ENCODE peak calls at places on chromosomes 11 and 22, in ten cellular contexts. One of them, this sample, is unnamed.
A peak's percentile ranks its signal among the peaks of the same experiment; 100 is the strongest.

GRCh38 chr22:42324566-42324965 is 54.1 kb upstream of the TCF20 start:
- DNase-seq in EL: no peak
- DNase-seq in HFFc6: no peak
- DNase-seq in cardiac septum: no peak
- DNase-seq in stomach: no peak
- DNase-seq in cerebellar cortex: no peak
- DNase-seq in lung: no peak
- DNase-seq in activated CD4-positive, alpha-beta T cell treated with anti-CD3 and anti-CD28 coated beads for 24 hours: no peak
- DNase-seq in activated naive CD4-positive, alpha-beta T cell treated with anti-CD3 and anti-CD28 coated beads, Interleukin-2, amount 50 U/mL, for 72 hours: no peak
- DNase-seq in hippocampal formation: no peak
- DNase-seq in this sample: no peak

GRCh38 chr11:57324154-57324885 is 432 bp downstream of the TNKS1BP1 start:
- DNase-seq in cerebellar cortex: peak; percentile 43
- DNase-seq in activated CD4-positive, alpha-beta T cell treated with anti-CD3 and anti-CD28 coated beads for 24 hours: no peak
- DNase-seq in EL: peak; percentile 63
- DNase-seq in cardiac septum: no peak
- DNase-seq in activated naive CD4-positive, alpha-beta T cell treated with anti-CD3 and anti-CD28 coated beads, Interleukin-2, amount 50 U/mL, for 72 hours: no peak
- DNase-seq in HFFc6: no peak
- DNase-seq in hippocampal formation: no peak
- DNase-seq in stomach: peak; percentile 33
- DNase-seq in lung: peak; percentile 49
- DNase-seq in this sample: no peak

GRCh38 chr22:43136255-43136654 is 6.9 kb downstream of the MCAT start:
- DNase-seq in lung: no peak
- DNase-seq in HFFc6: no peak
- DNase-seq in stomach: peak; percentile 58
- DNase-seq in activated naive CD4-positive, alpha-beta T cell treated with anti-CD3 and anti-CD28 coated beads, Interleukin-2, amount 50 U/mL, for 72 hours: no peak
- DNase-seq in hippocampal formation: no peak
- DNase-seq in cardiac septum: no peak
- DNase-seq in activated CD4-positive, alpha-beta T cell treated with anti-CD3 and anti-CD28 coated beads for 24 hours: no peak
- DNase-seq in cerebellar cortex: peak; percentile 26
- DNase-seq in EL: peak; percentile 41
- DNase-seq in this sample: no peak

GRCh38 chr22:42310301-42310981 is 40.0 kb upstream of the TCF20 start:
- DNase-seq in activated CD4-positive, alpha-beta T cell treated with anti-CD3 and anti-CD28 coated beads for 24 hours: no peak
- DNase-seq in hippocampal formation: no peak
- DNase-seq in cerebellar cortex: no peak
- DNase-seq in EL: no peak
- DNase-seq in stomach: no peak
- DNase-seq in lung: no peak
- DNase-seq in cardiac septum: no peak
- DNase-seq in activated naive CD4-positive, alpha-beta T cell treated with anti-CD3 and anti-CD28 coated beads, Interleukin-2, amount 50 U/mL, for 72 hours: no peak
- DNase-seq in HFFc6: no peak
- DNase-seq in this sample: no peak

GRCh38 chr22:33166206-33166605 is 108.0 kb upstream of the SYN3 start:
- DNase-seq in lung: no peak
- DNase-seq in activated naive CD4-positive, alpha-beta T cell treated with anti-CD3 and anti-CD28 coated beads, Interleukin-2, amount 50 U/mL, for 72 hours: no peak
- DNase-seq in HFFc6: no peak
- DNase-seq in cardiac septum: no peak
- DNase-seq in activated CD4-positive, alpha-beta T cell treated with anti-CD3 and anti-CD28 coated beads for 24 hours: no peak
- DNase-seq in EL: no peak
- DNase-seq in hippocampal formation: no peak
- DNase-seq in cerebellar cortex: no peak
- DNase-seq in stomach: no peak
- DNase-seq in this sample: no peak

GRCh38 chr11:61045271-61045670 is 57.0 kb upstream of the CD5 start:
- DNase-seq in activated CD4-positive, alpha-beta T cell treated with anti-CD3 and anti-CD28 coated beads for 24 hours: no peak
- DNase-seq in cerebellar cortex: no peak
- DNase-seq in hippocampal formation: no peak
- DNase-seq in lung: no peak
- DNase-seq in EL: peak; percentile 19
- DNase-seq in HFFc6: no peak
- DNase-seq in cardiac septum: no peak
- DNase-seq in activated naive CD4-positive, alpha-beta T cell treated with anti-CD3 and anti-CD28 coated beads, Interleukin-2, amount 50 U/mL, for 72 hours: no peak
- DNase-seq in stomach: no peak
- DNase-seq in this sample: no peak

GRCh38 chr11:4038973-4039372 is 55.6 kb upstream of the RRM1 start:
- DNase-seq in HFFc6: peak; percentile 29
- DNase-seq in activated naive CD4-positive, alpha-beta T cell treated with anti-CD3 and anti-CD28 coated beads, Interleukin-2, amount 50 U/mL, for 72 hours: no peak
- DNase-seq in lung: no peak
- DNase-seq in cerebellar cortex: no peak
- DNase-seq in EL: peak; percentile 40
- DNase-seq in activated CD4-positive, alpha-beta T cell treated with anti-CD3 and anti-CD28 coated beads for 24 hours: no peak
- DNase-seq in stomach: no peak
- DNase-seq in cardiac septum: no peak
- DNase-seq in hippocampal formation: no peak
- DNase-seq in this sample: no peak

GRCh38 chr22:19121631-19122142 is 525 bp downstream of the DGCR2 start:
- DNase-seq in activated CD4-positive, alpha-beta T cell treated with anti-CD3 and anti-CD28 coated beads for 24 hours: no peak
- DNase-seq in EL: peak; percentile 44
- DNase-seq in stomach: peak; percentile 65
- DNase-seq in activated naive CD4-positive, alpha-beta T cell treated with anti-CD3 and anti-CD28 coated beads, Interleukin-2, amount 50 U/mL, for 72 hours: peak; percentile 65
- DNase-seq in cardiac septum: peak; percentile 83
- DNase-seq in cerebellar cortex: peak; percentile 47
- DNase-seq in hippocampal formation: no peak
- DNase-seq in HFFc6: peak; percentile 18
- DNase-seq in lung: peak; percentile 69
- DNase-seq in this sample: no peak

GRCh38 chr22:44459041-44459440 is 39.0 kb downstream of the RTL6 start:
- DNase-seq in EL: no peak
- DNase-seq in hippocampal formation: no peak
- DNase-seq in HFFc6: no peak
- DNase-seq in cardiac septum: no peak
- DNase-seq in lung: no peak
- DNase-seq in cerebellar cortex: no peak
- DNase-seq in activated CD4-positive, alpha-beta T cell treated with anti-CD3 and anti-CD28 coated beads for 24 hours: no peak
- DNase-seq in activated naive CD4-positive, alpha-beta T cell treated with anti-CD3 and anti-CD28 coated beads, Interleukin-2, amount 50 U/mL, for 72 hours: no peak
- DNase-seq in stomach: peak; percentile 17
- DNase-seq in this sample: no peak

GRCh38 chr22:43642807-43643206 is 169.3 kb downstream of the EFCAB6 start:
- DNase-seq in EL: no peak
- DNase-seq in cardiac septum: no peak
- DNase-seq in lung: no peak
- DNase-seq in hippocampal formation: no peak
- DNase-seq in stomach: no peak
- DNase-seq in activated CD4-positive, alpha-beta T cell treated with anti-CD3 and anti-CD28 coated beads for 24 hours: no peak
- DNase-seq in HFFc6: no peak
- DNase-seq in activated naive CD4-positive, alpha-beta T cell treated with anti-CD3 and anti-CD28 coated beads, Interleukin-2, amount 50 U/mL, for 72 hours: no peak
- DNase-seq in cerebellar cortex: no peak
- DNase-seq in this sample: no peak

GRCh38 chr11:114288139-114288538 is 8.1 kb upstream of the NNMT start:
- DNase-seq in HFFc6: no peak
- DNase-seq in hippocampal formation: no peak
- DNase-seq in cardiac septum: no peak
- DNase-seq in activated naive CD4-positive, alpha-beta T cell treated with anti-CD3 and anti-CD28 coated beads, Interleukin-2, amount 50 U/mL, for 72 hours: no peak
- DNase-seq in activated CD4-positive, alpha-beta T cell treated with anti-CD3 and anti-CD28 coated beads for 24 hours: no peak
- DNase-seq in stomach: no peak
- DNase-seq in EL: no peak
- DNase-seq in lung: no peak
- DNase-seq in cerebellar cortex: no peak
- DNase-seq in this sample: no peak

GRCh38 chr11:86066033-86066432 is 2.9 kb downstream of the PICALM start:
- DNase-seq in cerebellar cortex: no peak
- DNase-seq in EL: no peak
- DNase-seq in lung: no peak
- DNase-seq in cardiac septum: no peak
- DNase-seq in stomach: no peak
- DNase-seq in hippocampal formation: no peak
- DNase-seq in activated naive CD4-positive, alpha-beta T cell treated with anti-CD3 and anti-CD28 coated beads, Interleukin-2, amount 50 U/mL, for 72 hours: no peak
- DNase-seq in HFFc6: no peak
- DNase-seq in activated CD4-positive, alpha-beta T cell treated with anti-CD3 and anti-CD28 coated beads for 24 hours: no peak
- DNase-seq in this sample: no peak

GRCh38 chr11:123742778-123743177 is 1.3 kb upstream of the ZNF202 start:
- DNase-seq in EL: no peak
- DNase-seq in stomach: no peak
- DNase-seq in activated CD4-positive, alpha-beta T cell treated with anti-CD3 and anti-CD28 coated beads for 24 hours: no peak
- DNase-seq in cerebellar cortex: peak; percentile 32
- DNase-seq in cardiac septum: no peak
- DNase-seq in HFFc6: no peak
- DNase-seq in lung: no peak
- DNase-seq in activated naive CD4-positive, alpha-beta T cell treated with anti-CD3 and anti-CD28 coated beads, Interleukin-2, amount 50 U/mL, for 72 hours: no peak
- DNase-seq in hippocampal formation: no peak
- DNase-seq in this sample: no peak

GRCh38 chr11:74926304-74927030 is 22.4 kb downstream of the XRRA1 start:
- DNase-seq in cerebellar cortex: no peak
- DNase-seq in stomach: no peak
- DNase-seq in hippocampal formation: no peak
- DNase-seq in activated CD4-positive, alpha-beta T cell treated with anti-CD3 and anti-CD28 coated beads for 24 hours: no peak
- DNase-seq in cardiac septum: no peak
- DNase-seq in EL: peak; percentile 65
- DNase-seq in HFFc6: peak; percentile 59
- DNase-seq in activated naive CD4-positive, alpha-beta T cell treated with anti-CD3 and anti-CD28 coated beads, Interleukin-2, amount 50 U/mL, for 72 hours: no peak
- DNase-seq in lung: no peak
- DNase-seq in this sample: no peak

GRCh38 chr11:120612363-120613263 is 101.1 kb downstream of the GRIK4 start:
- DNase-seq in HFFc6: no peak
- DNase-seq in EL: peak; percentile 31
- DNase-seq in cerebellar cortex: no peak
- DNase-seq in stomach: peak; percentile 27
- DNase-seq in hippocampal formation: no peak
- DNase-seq in activated CD4-positive, alpha-beta T cell treated with anti-CD3 and anti-CD28 coated beads for 24 hours: no peak
- DNase-seq in activated naive CD4-positive, alpha-beta T cell treated with anti-CD3 and anti-CD28 coated beads, Interleukin-2, amount 50 U/mL, for 72 hours: no peak
- DNase-seq in cardiac septum: no peak
- DNase-seq in lung: no peak
- DNase-seq in this sample: no peak

GRCh38 chr11:64235427-64236161 is 1.2 kb downstream of the VEGFB start:
- DNase-seq in cardiac septum: no peak
- DNase-seq in stomach: no peak
- DNase-seq in activated CD4-positive, alpha-beta T cell treated with anti-CD3 and anti-CD28 coated beads for 24 hours: no peak
- DNase-seq in HFFc6: no peak
- DNase-seq in cerebellar cortex: no peak
- DNase-seq in lung: no peak
- DNase-seq in activated naive CD4-positive, alpha-beta T cell treated with anti-CD3 and anti-CD28 coated beads, Interleukin-2, amount 50 U/mL, for 72 hours: no peak
- DNase-seq in EL: no peak
- DNase-seq in hippocampal formation: no peak
- DNase-seq in this sample: no peak

GRCh38 chr11:131674051-131674755 is 303.8 kb downstream of the NTM start:
- DNase-seq in lung: peak; percentile 68
- DNase-seq in cardiac septum: peak; percentile 84
- DNase-seq in EL: peak; percentile 77
- DNase-seq in HFFc6: peak; percentile 84
- DNase-seq in activated naive CD4-positive, alpha-beta T cell treated with anti-CD3 and anti-CD28 coated beads, Interleukin-2, amount 50 U/mL, for 72 hours: no peak
- DNase-seq in stomach: peak; percentile 71
- DNase-seq in hippocampal formation: peak; percentile 81
- DNase-seq in cerebellar cortex: peak; percentile 84
- DNase-seq in activated CD4-positive, alpha-beta T cell treated with anti-CD3 and anti-CD28 coated beads for 24 hours: no peak
- DNase-seq in this sample: peak; percentile 7

GRCh38 chr11:15104166-15104565 is 10.6 kb upstream of the INSC start:
- DNase-seq in lung: no peak
- DNase-seq in activated CD4-positive, alpha-beta T cell treated with anti-CD3 and anti-CD28 coated beads for 24 hours: no peak
- DNase-seq in EL: peak; percentile 31
- DNase-seq in HFFc6: peak; percentile 30
- DNase-seq in hippocampal formation: no peak
- DNase-seq in activated naive CD4-positive, alpha-beta T cell treated with anti-CD3 and anti-CD28 coated beads, Interleukin-2, amount 50 U/mL, for 72 hours: no peak
- DNase-seq in stomach: no peak
- DNase-seq in cardiac septum: no peak
- DNase-seq in cerebellar cortex: no peak
- DNase-seq in this sample: no peak

GRCh38 chr11:131447898-131448297 is 77.5 kb downstream of the NTM start:
- DNase-seq in cardiac septum: no peak
- DNase-seq in EL: no peak
- DNase-seq in hippocampal formation: no peak
- DNase-seq in cerebellar cortex: no peak
- DNase-seq in activated CD4-positive, alpha-beta T cell treated with anti-CD3 and anti-CD28 coated beads for 24 hours: no peak
- DNase-seq in lung: no peak
- DNase-seq in HFFc6: no peak
- DNase-seq in activated naive CD4-positive, alpha-beta T cell treated with anti-CD3 and anti-CD28 coated beads, Interleukin-2, amount 50 U/mL, for 72 hours: no peak
- DNase-seq in stomach: no peak
- DNase-seq in this sample: no peak

GRCh38 chr11:113715882-113716625 is 9.9 kb upstream of the TMPRSS5 start:
- DNase-seq in cerebellar cortex: no peak
- DNase-seq in cardiac septum: no peak
- DNase-seq in activated naive CD4-positive, alpha-beta T cell treated with anti-CD3 and anti-CD28 coated beads, Interleukin-2, amount 50 U/mL, for 72 hours: no peak
- DNase-seq in HFFc6: no peak
- DNase-seq in activated CD4-positive, alpha-beta T cell treated with anti-CD3 and anti-CD28 coated beads for 24 hours: no peak
- DNase-seq in hippocampal formation: peak; percentile 76
- DNase-seq in EL: no peak
- DNase-seq in lung: no peak
- DNase-seq in stomach: no peak
- DNase-seq in this sample: no peak

GRCh38 chr22:22520020-22520656 is at the start of gene ZNF280A:
- DNase-seq in cerebellar cortex: no peak
- DNase-seq in HFFc6: no peak
- DNase-seq in hippocampal formation: no peak
- DNase-seq in activated CD4-positive, alpha-beta T cell treated with anti-CD3 and anti-CD28 coated beads for 24 hours: no peak
- DNase-seq in stomach: no peak
- DNase-seq in activated naive CD4-positive, alpha-beta T cell treated with anti-CD3 and anti-CD28 coated beads, Interleukin-2, amount 50 U/mL, for 72 hours: no peak
- DNase-seq in lung: no peak
- DNase-seq in cardiac septum: no peak
- DNase-seq in EL: no peak
- DNase-seq in this sample: no peak

GRCh38 chr11:79232346-79232745 is 208.5 kb downstream of the TENM4 start:
- DNase-seq in activated naive CD4-positive, alpha-beta T cell treated with anti-CD3 and anti-CD28 coated beads, Interleukin-2, amount 50 U/mL, for 72 hours: no peak
- DNase-seq in stomach: no peak
- DNase-seq in lung: no peak
- DNase-seq in HFFc6: no peak
- DNase-seq in cardiac septum: no peak
- DNase-seq in EL: no peak
- DNase-seq in activated CD4-positive, alpha-beta T cell treated with anti-CD3 and anti-CD28 coated beads for 24 hours: no peak
- DNase-seq in cerebellar cortex: no peak
- DNase-seq in hippocampal formation: no peak
- DNase-seq in this sample: no peak

GRCh38 chr22:23608583-23608982 is 23.5 kb downstream of the DRICH1 start:
- DNase-seq in HFFc6: no peak
- DNase-seq in activated naive CD4-positive, alpha-beta T cell treated with anti-CD3 and anti-CD28 coated beads, Interleukin-2, amount 50 U/mL, for 72 hours: no peak
- DNase-seq in hippocampal formation: no peak
- DNase-seq in cerebellar cortex: no peak
- DNase-seq in EL: peak; percentile 21
- DNase-seq in cardiac septum: no peak
- DNase-seq in stomach: no peak
- DNase-seq in activated CD4-positive, alpha-beta T cell treated with anti-CD3 and anti-CD28 coated beads for 24 hours: no peak
- DNase-seq in lung: no peak
- DNase-seq in this sample: no peak

GRCh38 chr22:28799834-28800307 is 498 bp downstream of the XBP1 start:
- DNase-seq in activated CD4-positive, alpha-beta T cell treated with anti-CD3 and anti-CD28 coated beads for 24 hours: no peak
- DNase-seq in cardiac septum: peak; percentile 81
- DNase-seq in hippocampal formation: no peak
- DNase-seq in stomach: peak; percentile 72
- DNase-seq in cerebellar cortex: peak; percentile 48
- DNase-seq in activated naive CD4-positive, alpha-beta T cell treated with anti-CD3 and anti-CD28 coated beads, Interleukin-2, amount 50 U/mL, for 72 hours: no peak
- DNase-seq in HFFc6: peak; percentile 22
- DNase-seq in lung: peak; percentile 61
- DNase-seq in EL: peak; percentile 57
- DNase-seq in this sample: no peak

GRCh38 chr22:37892566-37893338 is 13.3 kb upstream of the MICALL1 start:
- DNase-seq in HFFc6: no peak
- DNase-seq in stomach: peak; percentile 85
- DNase-seq in EL: no peak
- DNase-seq in activated CD4-positive, alpha-beta T cell treated with anti-CD3 and anti-CD28 coated beads for 24 hours: no peak
- DNase-seq in hippocampal formation: peak; percentile 85
- DNase-seq in cardiac septum: peak; percentile 85
- DNase-seq in activated naive CD4-positive, alpha-beta T cell treated with anti-CD3 and anti-CD28 coated beads, Interleukin-2, amount 50 U/mL, for 72 hours: no peak
- DNase-seq in lung: peak; percentile 65
- DNase-seq in cerebellar cortex: peak; percentile 65
- DNase-seq in this sample: no peak

GRCh38 chr11:55719608-55720160 is 53.6 kb upstream of the OR5D13 start:
- DNase-seq in activated CD4-positive, alpha-beta T cell treated with anti-CD3 and anti-CD28 coated beads for 24 hours: no peak
- DNase-seq in EL: no peak
- DNase-seq in activated naive CD4-positive, alpha-beta T cell treated with anti-CD3 and anti-CD28 coated beads, Interleukin-2, amount 50 U/mL, for 72 hours: no peak
- DNase-seq in cardiac septum: no peak
- DNase-seq in stomach: no peak
- DNase-seq in hippocampal formation: no peak
- DNase-seq in cerebellar cortex: no peak
- DNase-seq in lung: no peak
- DNase-seq in HFFc6: no peak
- DNase-seq in this sample: no peak

GRCh38 chr22:19147193-19147780 is 2.8 kb downstream of the GSC2 start:
- DNase-seq in activated CD4-positive, alpha-beta T cell treated with anti-CD3 and anti-CD28 coated beads for 24 hours: no peak
- DNase-seq in lung: no peak
- DNase-seq in activated naive CD4-positive, alpha-beta T cell treated with anti-CD3 and anti-CD28 coated beads, Interleukin-2, amount 50 U/mL, for 72 hours: no peak
- DNase-seq in cerebellar cortex: no peak
- DNase-seq in HFFc6: no peak
- DNase-seq in stomach: no peak
- DNase-seq in hippocampal formation: no peak
- DNase-seq in EL: no peak
- DNase-seq in cardiac septum: no peak
- DNase-seq in this sample: no peak

GRCh38 chr11:65560555-65561418 is 2.6 kb upstream of the LTBP3 start:
- DNase-seq in hippocampal formation: peak; percentile 29
- DNase-seq in cerebellar cortex: peak; percentile 66
- DNase-seq in cardiac septum: no peak
- DNase-seq in lung: no peak
- DNase-seq in activated naive CD4-positive, alpha-beta T cell treated with anti-CD3 and anti-CD28 coated beads, Interleukin-2, amount 50 U/mL, for 72 hours: no peak
- DNase-seq in activated CD4-positive, alpha-beta T cell treated with anti-CD3 and anti-CD28 coated beads for 24 hours: no peak
- DNase-seq in EL: peak; percentile 76
- DNase-seq in stomach: peak; percentile 62
- DNase-seq in HFFc6: no peak
- DNase-seq in this sample: no peak

This sample was measured in activated CD4-positive, CD25-positive, alpha-beta regulatory T cell.